ENCODE peak calls at places on chromosomes 3 and 15, in five cellular contexts. One of them, this sample, is unnamed.

GRCh38 chr15:91268510-91268909 is 168.5 kb downstream of the SV2B start:
- DNase-seq in uterus: no peak
- DNase-seq in transverse colon: no peak
- DNase-seq in heart left ventricle: no peak
- DNase-seq in Peyer's patch: no peak
- DNase-seq in this sample: no peak

GRCh38 chr15:91855684-91856553 is 2.4 kb downstream of the SLCO3A1 start:
- DNase-seq in uterus: no peak
- DNase-seq in transverse colon: peak
- DNase-seq in heart left ventricle: no peak
- DNase-seq in Peyer's patch: no peak
- DNase-seq in this sample: no peak

GRCh38 chr3:114178770-114179368 is at the start of gene DRD3:
- DNase-seq in uterus: no peak
- DNase-seq in transverse colon: no peak
- DNase-seq in heart left ventricle: no peak
- DNase-seq in Peyer's patch: no peak
- DNase-seq in this sample: no peak

GRCh38 chr15:96252148-96252547 is 78.4 kb upstream of the NR2F2 start:
- DNase-seq in uterus: no peak
- DNase-seq in transverse colon: no peak
- DNase-seq in heart left ventricle: no peak
- DNase-seq in Peyer's patch: no peak
- DNase-seq in this sample: no peak

GRCh38 chr3:169453256-169454059 is 210.1 kb downstream of the MECOM start:
- DNase-seq in uterus: no peak
- DNase-seq in transverse colon: no peak
- DNase-seq in heart left ventricle: no peak
- DNase-seq in Peyer's patch: no peak
- DNase-seq in this sample: no peak

GRCh38 chr15:97600190-97600589 is 360.3 kb upstream of the ARRDC4 start:
- DNase-seq in uterus: no peak
- DNase-seq in transverse colon: no peak
- DNase-seq in heart left ventricle: no peak
- DNase-seq in Peyer's patch: no peak
- DNase-seq in this sample: no peak

GRCh38 chr15:48422401-48422800 is 91.2 kb downstream of the DUT start:
- DNase-seq in uterus: no peak
- DNase-seq in transverse colon: no peak
- DNase-seq in heart left ventricle: no peak
- DNase-seq in Peyer's patch: no peak
- DNase-seq in this sample: no peak

GRCh38 chr15:90571063-90571541 is 41.4 kb downstream of the CRTC3 start:
- DNase-seq in uterus: no peak
- DNase-seq in transverse colon: peak
- DNase-seq in heart left ventricle: peak
- DNase-seq in Peyer's patch: no peak
- DNase-seq in this sample: no peak

GRCh38 chr3:123169492-123169929 is 32.2 kb upstream of the SEC22A start:
- DNase-seq in uterus: no peak
- DNase-seq in transverse colon: no peak
- DNase-seq in heart left ventricle: no peak
- DNase-seq in Peyer's patch: no peak
- DNase-seq in this sample: no peak

GRCh38 chr3:126136428-126137220 is 43.8 kb downstream of the ALDH1L1 start:
- DNase-seq in uterus: peak
- DNase-seq in transverse colon: peak
- DNase-seq in heart left ventricle: no peak
- DNase-seq in Peyer's patch: no peak
- DNase-seq in this sample: peak

GRCh38 chr15:34341922-34342736 is 807 bp downstream of the NOP10 start:
- DNase-seq in uterus: no peak
- DNase-seq in transverse colon: no peak
- DNase-seq in heart left ventricle: no peak
- DNase-seq in Peyer's patch: no peak
- DNase-seq in this sample: no peak

GRCh38 chr3:122824465-122825379 is 29.9 kb downstream of the SLC49A4 start:
- DNase-seq in uterus: no peak
- DNase-seq in transverse colon: no peak
- DNase-seq in heart left ventricle: no peak
- DNase-seq in Peyer's patch: no peak
- DNase-seq in this sample: no peak

GRCh38 chr3:94336076-94336741 is 273.3 kb downstream of the NSUN3 start:
- DNase-seq in uterus: no peak
- DNase-seq in transverse colon: peak
- DNase-seq in heart left ventricle: no peak
- DNase-seq in Peyer's patch: no peak
- DNase-seq in this sample: no peak

GRCh38 chr3:9448071-9448470 is 50.7 kb downstream of the SETD5 start:
- DNase-seq in uterus: no peak
- DNase-seq in transverse colon: no peak
- DNase-seq in heart left ventricle: no peak
- DNase-seq in Peyer's patch: no peak
- DNase-seq in this sample: no peak

GRCh38 chr3:115986555-115987207 is 363.4 kb downstream of the GAP43 start:
- DNase-seq in uterus: no peak
- DNase-seq in transverse colon: no peak
- DNase-seq in heart left ventricle: no peak
- DNase-seq in Peyer's patch: no peak
- DNase-seq in this sample: no peak
- TF ChIP-seq CTCF in uterus: no peak
- TF ChIP-seq CTCF in transverse colon: peak
- TF ChIP-seq CTCF in heart left ventricle: no peak
- TF ChIP-seq CTCF in Peyer's patch: no peak
- TF ChIP-seq CTCF in this sample: no peak

GRCh38 chr3:39809181-39809994 is at the start of gene MYRIP:
- DNase-seq in uterus: peak
- DNase-seq in transverse colon: peak
- DNase-seq in heart left ventricle: peak
- DNase-seq in Peyer's patch: no peak
- DNase-seq in this sample: peak

GRCh38 chr3:39809995-39810595 is 686 bp downstream of the MYRIP start:
- DNase-seq in uterus: no peak
- DNase-seq in transverse colon: no peak
- DNase-seq in heart left ventricle: no peak
- DNase-seq in Peyer's patch: no peak
- DNase-seq in this sample: no peak

GRCh38 chr3:39810647-39811161 is 1.3 kb downstream of the MYRIP start:
- DNase-seq in uterus: no peak
- DNase-seq in transverse colon: no peak
- DNase-seq in heart left ventricle: no peak
- DNase-seq in Peyer's patch: no peak
- DNase-seq in this sample: no peak

GRCh38 chr3:39806820-39807219 is 2.6 kb upstream of the MYRIP start:
- DNase-seq in uterus: no peak
- DNase-seq in transverse colon: no peak
- DNase-seq in heart left ventricle: no peak
- DNase-seq in Peyer's patch: no peak
- DNase-seq in this sample: no peak

DNA sequence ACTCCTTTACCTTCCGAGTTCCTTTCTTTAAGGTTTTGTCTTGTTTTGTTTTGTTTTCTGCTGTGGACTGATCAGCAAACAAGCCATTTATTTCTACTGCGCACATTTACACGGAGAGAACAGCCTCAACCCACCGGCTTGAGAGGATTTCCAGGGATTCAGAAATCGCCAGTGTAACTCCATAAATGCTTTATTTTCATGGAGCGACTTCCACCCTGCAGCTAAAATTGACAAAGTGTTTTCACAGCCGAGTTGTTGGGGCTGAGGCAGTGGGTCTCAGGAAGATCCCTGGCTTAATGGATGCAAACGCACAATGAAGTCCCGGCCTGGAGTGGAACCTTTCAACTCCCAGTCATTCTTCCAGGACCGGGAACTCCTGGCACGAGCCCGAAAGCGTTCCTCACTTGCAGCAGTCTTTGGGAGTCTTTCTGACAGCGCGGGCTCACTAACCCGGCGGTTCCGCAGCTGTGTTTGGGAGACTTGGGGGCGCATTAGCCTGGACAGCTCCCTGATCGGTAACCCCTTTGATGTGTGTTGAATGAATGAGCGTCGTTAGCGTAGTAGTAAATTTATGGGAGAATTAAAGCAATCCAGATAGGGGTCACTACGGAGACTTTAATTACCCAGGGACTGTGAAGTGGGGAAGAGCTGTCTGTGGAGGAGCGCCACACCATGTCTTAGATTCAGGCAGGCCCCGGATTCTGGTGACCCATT is 785 bp upstream of the MYRIP start:
- DNase-seq in uterus: no peak
- DNase-seq in transverse colon: no peak
- DNase-seq in heart left ventricle: no peak
- DNase-seq in Peyer's patch: no peak
- DNase-seq in this sample: no peak
- H3K4me3 ChIP-seq in uterus: peak
- H3K4me3 ChIP-seq in transverse colon: peak
- H3K4me3 ChIP-seq in heart left ventricle: peak
- H3K4me3 ChIP-seq in Peyer's patch: peak
- H3K4me3 ChIP-seq in this sample: peak

GRCh38 chr3:4462641-4463040 is 4.4 kb downstream of the SUMF1 start:
- DNase-seq in uterus: no peak
- DNase-seq in transverse colon: no peak
- DNase-seq in heart left ventricle: no peak
- DNase-seq in Peyer's patch: no peak
- DNase-seq in this sample: no peak
- TF ChIP-seq POLR2A in uterus: no peak
- TF ChIP-seq POLR2A in transverse colon: no peak
- TF ChIP-seq POLR2A in heart left ventricle: no peak
- TF ChIP-seq POLR2A in Peyer's patch: no peak
- TF ChIP-seq POLR2A in this sample: no peak

GRCh38 chr3:187740446-187741399 is 4.5 kb downstream of the BCL6 start:
- DNase-seq in uterus: peak
- DNase-seq in transverse colon: peak
- DNase-seq in heart left ventricle: peak
- DNase-seq in Peyer's patch: peak
- DNase-seq in this sample: peak
- TF ChIP-seq CTCF in uterus: peak
- TF ChIP-seq CTCF in transverse colon: peak
- TF ChIP-seq CTCF in heart left ventricle: peak
- TF ChIP-seq CTCF in Peyer's patch: peak
- TF ChIP-seq CTCF in this sample: peak

GRCh38 chr3:142022381-142022780 is 127.0 kb downstream of the TFDP2 start:
- DNase-seq in uterus: no peak
- DNase-seq in transverse colon: no peak
- DNase-seq in heart left ventricle: no peak
- DNase-seq in Peyer's patch: no peak
- DNase-seq in this sample: no peak
- H3K4me3 ChIP-seq in uterus: no peak
- H3K4me3 ChIP-seq in transverse colon: no peak
- H3K4me3 ChIP-seq in heart left ventricle: no peak
- H3K4me3 ChIP-seq in Peyer's patch: no peak
- H3K4me3 ChIP-seq in this sample: no peak

GRCh38 chr15:74613953-74614743 is 1.5 kb upstream of the CLK3 start:
- DNase-seq in uterus: peak
- DNase-seq in transverse colon: no peak
- DNase-seq in heart left ventricle: no peak
- DNase-seq in Peyer's patch: no peak
- DNase-seq in this sample: no peak

GRCh38 chr15:74615313-74616019 is at the start of gene CLK3:
- DNase-seq in uterus: peak
- DNase-seq in transverse colon: peak
- DNase-seq in heart left ventricle: peak
- DNase-seq in Peyer's patch: peak
- DNase-seq in this sample: peak

GRCh38 chr15:74614744-74615312 is 808 bp upstream of the CLK3 start:
- DNase-seq in uterus: no peak
- DNase-seq in transverse colon: peak
- DNase-seq in heart left ventricle: peak
- DNase-seq in Peyer's patch: peak
- DNase-seq in this sample: peak

GRCh38 chr15:74616996-74617395 is 1.4 kb downstream of the CLK3 start:
- DNase-seq in uterus: no peak
- DNase-seq in transverse colon: no peak
- DNase-seq in heart left ventricle: no peak
- DNase-seq in Peyer's patch: no peak
- DNase-seq in this sample: no peak

GRCh38 chr15:74616020-74616939 is 644 bp downstream of the CLK3 start:
- DNase-seq in uterus: peak
- DNase-seq in transverse colon: peak
- DNase-seq in heart left ventricle: peak
- DNase-seq in Peyer's patch: peak
- DNase-seq in this sample: peak
- TF ChIP-seq POLR2A in uterus: no peak
- TF ChIP-seq POLR2A in transverse colon: peak
- TF ChIP-seq POLR2A in heart left ventricle: peak
- TF ChIP-seq POLR2A in Peyer's patch: peak
- TF ChIP-seq POLR2A in this sample: peak